ENCODE peak calls at places on chromosomes 12 and 14, in seven cellular contexts. One of them, this sample, is unnamed.

GRCh38 chr14:74620497-74620921 is 8.5 kb upstream of the LTBP2 start:
- DNase-seq in HL-60: no peak
- DNase-seq in amniotic epithelial cell: peak
- DNase-seq in cardiac muscle cell: peak
- DNase-seq in omental fat pad: no peak
- DNase-seq in choroid plexus epithelial cell: peak
- DNase-seq in activated gamma-delta T cell treated with anti-CD3 and anti-CD28 coated beads, Interleukin-2, amount 50 U/mL, for 16 hours: peak
- DNase-seq in this sample: no peak

GRCh38 chr14:24713404-24713803 is 79.4 kb upstream of the GZMB start:
- DNase-seq in HL-60: no peak
- DNase-seq in amniotic epithelial cell: no peak
- DNase-seq in cardiac muscle cell: no peak
- DNase-seq in omental fat pad: no peak
- DNase-seq in choroid plexus epithelial cell: no peak
- DNase-seq in activated gamma-delta T cell treated with anti-CD3 and anti-CD28 coated beads, Interleukin-2, amount 50 U/mL, for 16 hours: no peak
- DNase-seq in this sample: no peak

GRCh38 chr12:6215932-6216494 is 15.8 kb downstream of the CD9 start:
- DNase-seq in HL-60: no peak
- DNase-seq in amniotic epithelial cell: peak
- DNase-seq in cardiac muscle cell: peak
- DNase-seq in omental fat pad: no peak
- DNase-seq in choroid plexus epithelial cell: peak
- DNase-seq in activated gamma-delta T cell treated with anti-CD3 and anti-CD28 coated beads, Interleukin-2, amount 50 U/mL, for 16 hours: no peak
- DNase-seq in this sample: peak

GRCh38 chr14:77601846-77602609 is 14.4 kb downstream of the SPTLC2 start:
- DNase-seq in HL-60: no peak
- DNase-seq in amniotic epithelial cell: no peak
- DNase-seq in cardiac muscle cell: no peak
- DNase-seq in omental fat pad: no peak
- DNase-seq in choroid plexus epithelial cell: no peak
- DNase-seq in activated gamma-delta T cell treated with anti-CD3 and anti-CD28 coated beads, Interleukin-2, amount 50 U/mL, for 16 hours: no peak
- DNase-seq in this sample: no peak

GRCh38 chr12:49264466-49264872 is 413 bp upstream of the TUBA1C start:
- DNase-seq in HL-60: no peak
- DNase-seq in amniotic epithelial cell: no peak
- DNase-seq in cardiac muscle cell: peak
- DNase-seq in omental fat pad: no peak
- DNase-seq in choroid plexus epithelial cell: no peak
- DNase-seq in activated gamma-delta T cell treated with anti-CD3 and anti-CD28 coated beads, Interleukin-2, amount 50 U/mL, for 16 hours: peak
- DNase-seq in this sample: no peak

GRCh38 chr12:863285-863684 is 86.2 kb downstream of the RAD52 start:
- DNase-seq in HL-60: no peak
- DNase-seq in amniotic epithelial cell: no peak
- DNase-seq in cardiac muscle cell: no peak
- DNase-seq in omental fat pad: no peak
- DNase-seq in choroid plexus epithelial cell: no peak
- DNase-seq in activated gamma-delta T cell treated with anti-CD3 and anti-CD28 coated beads, Interleukin-2, amount 50 U/mL, for 16 hours: no peak
- DNase-seq in this sample: no peak

GRCh38 chr12:14059538-14059937 is 78.1 kb upstream of the GRIN2B start:
- DNase-seq in HL-60: no peak
- DNase-seq in amniotic epithelial cell: no peak
- DNase-seq in cardiac muscle cell: no peak
- DNase-seq in omental fat pad: no peak
- DNase-seq in choroid plexus epithelial cell: no peak
- DNase-seq in activated gamma-delta T cell treated with anti-CD3 and anti-CD28 coated beads, Interleukin-2, amount 50 U/mL, for 16 hours: no peak
- DNase-seq in this sample: no peak

GRCh38 chr14:101561145-101561896 is at the start of gene DIO3:
- DNase-seq in HL-60: no peak
- DNase-seq in amniotic epithelial cell: no peak
- DNase-seq in cardiac muscle cell: peak
- DNase-seq in omental fat pad: no peak
- DNase-seq in choroid plexus epithelial cell: peak
- DNase-seq in activated gamma-delta T cell treated with anti-CD3 and anti-CD28 coated beads, Interleukin-2, amount 50 U/mL, for 16 hours: no peak
- DNase-seq in this sample: peak

GRCh38 chr14:92135269-92135668 is 13.5 kb downstream of the CPSF2 start:
- DNase-seq in HL-60: no peak
- DNase-seq in amniotic epithelial cell: peak
- DNase-seq in cardiac muscle cell: peak
- DNase-seq in omental fat pad: no peak
- DNase-seq in choroid plexus epithelial cell: peak
- DNase-seq in activated gamma-delta T cell treated with anti-CD3 and anti-CD28 coated beads, Interleukin-2, amount 50 U/mL, for 16 hours: no peak
- DNase-seq in this sample: no peak

This sample was measured in H9.